ENCODE peak calls at places on chromosomes 2 and 18, in six cellular contexts. One of them, this sample, is unnamed.

GRCh38 chr2:216308532-216308931 is 63.8 kb downstream of the MARCHF4 start:
- DNase-seq in neuronal stem cell: no peak
- DNase-seq in IMR-90: peak; percentile 71
- DNase-seq in H9: no peak
- DNase-seq in mesenchymal stem cell: peak; percentile 90
- DNase-seq in H1: no peak
- DNase-seq in this sample: no peak

GRCh38 chr2:224816816-224817215 is 100.7 kb upstream of the CCDC195 start:
- DNase-seq in neuronal stem cell: no peak
- DNase-seq in IMR-90: peak; percentile 89
- DNase-seq in H9: no peak
- DNase-seq in mesenchymal stem cell: peak; percentile 76
- DNase-seq in H1: no peak
- DNase-seq in this sample: no peak

GRCh38 chr2:23427976-23428375 is 43.0 kb downstream of the KLHL29 start:
- DNase-seq in neuronal stem cell: no peak
- DNase-seq in IMR-90: no peak
- DNase-seq in H9: peak; percentile 7
- DNase-seq in mesenchymal stem cell: no peak
- DNase-seq in H1: no peak
- DNase-seq in this sample: no peak

GRCh38 chr2:84846041-84846663 is 34.7 kb downstream of the TRABD2A start:
- DNase-seq in neuronal stem cell: no peak
- DNase-seq in IMR-90: peak; percentile 60
- DNase-seq in H9: no peak
- DNase-seq in mesenchymal stem cell: no peak
- DNase-seq in H1: no peak
- DNase-seq in this sample: no peak

GRCh38 chr2:215439980-215440512 is 4.2 kb upstream of the FN1 start:
- DNase-seq in neuronal stem cell: no peak
- DNase-seq in IMR-90: no peak
- DNase-seq in H9: no peak
- DNase-seq in mesenchymal stem cell: no peak
- DNase-seq in H1: no peak
- DNase-seq in this sample: no peak

GRCh38 chr2:205730701-205731271 is 48.5 kb downstream of the NRP2 start:
- DNase-seq in neuronal stem cell: no peak
- DNase-seq in IMR-90: peak; percentile 78
- DNase-seq in H9: no peak
- DNase-seq in mesenchymal stem cell: peak; percentile 79
- DNase-seq in H1: no peak
- DNase-seq in this sample: no peak

GRCh38 chr2:121804340-121804739 is 48.9 kb downstream of the TSN start:
- DNase-seq in neuronal stem cell: no peak
- DNase-seq in IMR-90: peak; percentile 32
- DNase-seq in H9: peak; percentile 65
- DNase-seq in mesenchymal stem cell: no peak
- DNase-seq in H1: no peak
- DNase-seq in this sample: peak; percentile 51

GRCh38 chr2:152647417-152648010 is 69.7 kb downstream of the PRPF40A start:
- DNase-seq in neuronal stem cell: no peak
- DNase-seq in IMR-90: peak; percentile 49
- DNase-seq in H9: no peak
- DNase-seq in mesenchymal stem cell: no peak
- DNase-seq in H1: no peak
- DNase-seq in this sample: no peak

GRCh38 chr2:1618191-1618961 is 125.9 kb downstream of the PXDN start:
- DNase-seq in neuronal stem cell: no peak
- DNase-seq in IMR-90: no peak
- DNase-seq in H9: no peak
- DNase-seq in mesenchymal stem cell: no peak
- DNase-seq in H1: no peak
- DNase-seq in this sample: no peak

GRCh38 chr2:2842466-2842865 is 511.4 kb upstream of the MYT1L start:
- DNase-seq in neuronal stem cell: no peak
- DNase-seq in IMR-90: no peak
- DNase-seq in H9: no peak
- DNase-seq in mesenchymal stem cell: no peak
- DNase-seq in H1: no peak
- DNase-seq in this sample: no peak

GRCh38 chr2:241179894-241180293 is 8.6 kb upstream of the ANO7 start:
- DNase-seq in neuronal stem cell: no peak
- DNase-seq in IMR-90: peak; percentile 36
- DNase-seq in H9: no peak
- DNase-seq in mesenchymal stem cell: no peak
- DNase-seq in H1: no peak
- DNase-seq in this sample: no peak

GRCh38 chr2:48984922-48985321 is 169.4 kb downstream of the FSHR start:
- DNase-seq in neuronal stem cell: no peak
- DNase-seq in IMR-90: no peak
- DNase-seq in H9: no peak
- DNase-seq in mesenchymal stem cell: no peak
- DNase-seq in H1: no peak
- DNase-seq in this sample: no peak

GRCh38 chr2:205700331-205701132 is 18.2 kb downstream of the NRP2 start:
- DNase-seq in neuronal stem cell: no peak
- DNase-seq in IMR-90: peak; percentile 90
- DNase-seq in H9: peak; percentile 67
- DNase-seq in mesenchymal stem cell: peak; percentile 96
- DNase-seq in H1: no peak
- DNase-seq in this sample: peak; percentile 88

GRCh38 chr2:55490554-55490953 is 29.0 kb upstream of the CFAP36 start:
- DNase-seq in neuronal stem cell: no peak
- DNase-seq in IMR-90: peak; percentile 82
- DNase-seq in H9: peak; percentile 61
- DNase-seq in mesenchymal stem cell: peak; percentile 63
- DNase-seq in H1: no peak
- DNase-seq in this sample: peak; percentile 80

GRCh38 chr18:62876106-62876505 is 160.8 kb downstream of the PHLPP1 start:
- DNase-seq in neuronal stem cell: no peak
- DNase-seq in IMR-90: no peak
- DNase-seq in H9: no peak
- DNase-seq in mesenchymal stem cell: no peak
- DNase-seq in H1: no peak
- DNase-seq in this sample: no peak

GRCh38 chr2:136118819-136119716 is 1.1 kb upstream of the CXCR4 start:
- DNase-seq in neuronal stem cell: peak; percentile 23
- DNase-seq in IMR-90: no peak
- DNase-seq in H9: peak; percentile 60
- DNase-seq in mesenchymal stem cell: peak; percentile 2
- DNase-seq in H1: no peak
- DNase-seq in this sample: peak; percentile 60

GRCh38 chr2:204794624-204795023 is 249.3 kb downstream of the PARD3B start:
- DNase-seq in neuronal stem cell: no peak
- DNase-seq in IMR-90: peak; percentile 29
- DNase-seq in H9: no peak
- DNase-seq in mesenchymal stem cell: peak; percentile 27
- DNase-seq in H1: no peak
- DNase-seq in this sample: no peak

GRCh38 chr2:234300393-234300792 is 196.5 kb downstream of the ARL4C start:
- DNase-seq in neuronal stem cell: no peak
- DNase-seq in IMR-90: no peak
- DNase-seq in H9: no peak
- DNase-seq in mesenchymal stem cell: no peak
- DNase-seq in H1: no peak
- DNase-seq in this sample: no peak

GRCh38 chr2:17309741-17310339 is 208.4 kb downstream of the RAD51AP2 start:
- DNase-seq in neuronal stem cell: peak; percentile 67
- DNase-seq in IMR-90: peak; percentile 49
- DNase-seq in H9: peak; percentile 77
- DNase-seq in mesenchymal stem cell: peak; percentile 65
- DNase-seq in H1: peak; percentile 25
- DNase-seq in this sample: peak; percentile 91

GRCh38 chr2:21854938-21855337 is 731.2 kb downstream of the TDRD15 start:
- DNase-seq in neuronal stem cell: no peak
- DNase-seq in IMR-90: no peak
- DNase-seq in H9: no peak
- DNase-seq in mesenchymal stem cell: no peak
- DNase-seq in H1: no peak
- DNase-seq in this sample: no peak

GRCh38 chr2:20231632-20232031 is 6.7 kb upstream of the SDC1 start:
- DNase-seq in neuronal stem cell: no peak
- DNase-seq in IMR-90: peak; percentile 76
- DNase-seq in H9: peak; percentile 84
- DNase-seq in mesenchymal stem cell: no peak
- DNase-seq in H1: peak; percentile 68
- DNase-seq in this sample: peak; percentile 89

GRCh38 chr2:156908825-156909224 is 348.7 kb upstream of the GALNT5 start:
- DNase-seq in neuronal stem cell: no peak
- DNase-seq in IMR-90: peak; percentile 87
- DNase-seq in H9: no peak
- DNase-seq in mesenchymal stem cell: peak; percentile 44
- DNase-seq in H1: no peak
- DNase-seq in this sample: no peak

GRCh38 chr2:67965246-67965645 is 97.6 kb downstream of the C1D start:
- DNase-seq in neuronal stem cell: no peak
- DNase-seq in IMR-90: no peak
- DNase-seq in H9: no peak
- DNase-seq in mesenchymal stem cell: peak; percentile 13
- DNase-seq in H1: no peak
- DNase-seq in this sample: no peak

GRCh38 chr2:120395686-120396518 is 50.0 kb downstream of the INHBB start:
- DNase-seq in neuronal stem cell: no peak
- DNase-seq in IMR-90: no peak
- DNase-seq in H9: peak; percentile 37
- DNase-seq in mesenchymal stem cell: no peak
- DNase-seq in H1: no peak
- DNase-seq in this sample: peak; percentile 19

GRCh38 chr2:74368499-74368898 is 11.6 kb downstream of the DCTN1 start:
- DNase-seq in neuronal stem cell: no peak
- DNase-seq in IMR-90: no peak
- DNase-seq in H9: no peak
- DNase-seq in mesenchymal stem cell: no peak
- DNase-seq in H1: no peak
- DNase-seq in this sample: no peak

GRCh38 chr18:37902344-37902743 is 336.7 kb upstream of the CELF4 start:
- DNase-seq in neuronal stem cell: no peak
- DNase-seq in IMR-90: no peak
- DNase-seq in H9: no peak
- DNase-seq in mesenchymal stem cell: no peak
- DNase-seq in H1: no peak
- DNase-seq in this sample: no peak

GRCh38 chr2:172734711-172735645 is 667 bp upstream of the RAPGEF4 start:
- DNase-seq in neuronal stem cell: no peak
- DNase-seq in IMR-90: no peak
- DNase-seq in H9: no peak
- DNase-seq in mesenchymal stem cell: no peak
- DNase-seq in H1: no peak
- DNase-seq in this sample: peak; percentile 15

GRCh38 chr2:144376475-144376874 is 143.4 kb downstream of the ZEB2 start:
- DNase-seq in neuronal stem cell: no peak
- DNase-seq in IMR-90: no peak
- DNase-seq in H9: no peak
- DNase-seq in mesenchymal stem cell: no peak
- DNase-seq in H1: no peak
- DNase-seq in this sample: no peak
- H2BK120ac ChIP-seq in neuronal stem cell: no peak overlapping the region
- H2BK120ac ChIP-seq in IMR-90: peak overlapping the region; percentile 73
- H2BK120ac ChIP-seq in H9: no peak overlapping the region
- H2BK120ac ChIP-seq in mesenchymal stem cell: no peak overlapping the region
- H2BK120ac ChIP-seq in H1: no peak overlapping the region
- H2BK120ac ChIP-seq in this sample: no peak overlapping the region

DNA sequence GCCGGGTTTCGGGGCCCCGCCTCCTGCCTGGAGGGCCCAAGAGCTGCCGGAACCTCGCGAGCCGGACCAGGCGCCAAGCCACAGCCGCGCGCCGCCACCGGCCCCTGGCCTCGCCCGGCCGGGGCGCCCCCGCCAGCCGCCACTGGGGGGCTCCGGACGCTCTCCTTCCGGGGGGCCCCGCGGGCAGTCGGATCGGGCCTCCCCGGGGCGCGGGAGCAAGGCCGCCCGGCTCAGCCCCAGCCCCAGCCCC is 17.4 kb upstream of the HAAO start:
- DNase-seq in neuronal stem cell: no peak
- DNase-seq in IMR-90: peak; percentile 77
- DNase-seq in H9: peak; percentile 81
- DNase-seq in mesenchymal stem cell: peak; percentile 85
- DNase-seq in H1: peak; percentile 21
- DNase-seq in this sample: peak; percentile 79
- H3K4ac ChIP-seq in neuronal stem cell: no peak overlapping the region
- H3K4ac ChIP-seq in IMR-90: peak overlapping the region; percentile 49
- H3K4ac ChIP-seq in H9: no peak overlapping the region
- H3K4ac ChIP-seq in mesenchymal stem cell: peak overlapping the region; percentile 44
- H3K4ac ChIP-seq in H1: no peak overlapping the region
- H3K4ac ChIP-seq in this sample: peak overlapping the region; percentile 71

DNA sequence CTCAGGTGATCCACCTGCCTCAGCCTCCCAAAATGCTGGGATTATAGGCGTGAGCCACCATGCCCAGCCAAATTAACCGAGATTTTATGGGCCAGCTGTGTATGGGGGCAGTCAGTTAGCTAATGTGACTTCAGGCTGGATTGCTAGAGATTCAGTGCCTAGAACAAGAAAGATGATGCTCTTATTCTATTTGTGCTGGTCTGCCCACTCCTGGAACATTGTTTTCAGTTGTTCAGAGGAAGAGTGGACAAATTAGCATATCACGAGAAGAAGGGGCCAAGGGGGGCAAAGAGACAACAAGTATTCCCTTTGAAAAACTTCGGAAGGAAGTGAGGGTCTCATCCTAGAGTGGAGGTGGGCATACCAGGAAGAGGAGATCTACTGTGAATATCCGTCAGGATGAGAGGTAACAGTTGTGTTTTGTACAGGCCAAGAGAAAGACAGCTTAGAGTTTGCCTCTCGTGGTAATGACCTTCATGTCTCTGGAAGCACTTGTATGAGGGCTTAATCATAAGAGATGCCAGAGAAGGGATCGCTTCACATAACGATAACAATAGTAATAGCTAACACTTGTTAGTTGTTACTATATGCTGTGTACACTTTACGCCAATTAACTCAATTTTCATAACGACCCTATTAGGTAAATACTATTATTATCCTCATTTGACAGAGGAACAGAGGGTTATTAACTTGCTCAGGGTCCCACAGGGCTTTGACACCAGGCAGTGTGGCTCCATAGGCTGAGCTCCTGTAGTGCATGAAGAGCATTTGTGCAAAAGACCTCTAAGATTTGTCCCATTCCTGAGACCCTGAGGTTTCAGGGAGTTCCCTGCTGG is 138.3 kb downstream of the DDX1 start:
- DNase-seq in neuronal stem cell: no peak
- DNase-seq in IMR-90: no peak
- DNase-seq in H9: no peak
- DNase-seq in mesenchymal stem cell: no peak
- DNase-seq in H1: no peak
- DNase-seq in this sample: no peak
- H3K27ac ChIP-seq in neuronal stem cell: no peak overlapping the region
- H3K27ac ChIP-seq in IMR-90: no peak overlapping the region
- H3K27ac ChIP-seq in H9: no peak overlapping the region
- H3K27ac ChIP-seq in mesenchymal stem cell: peak overlapping the region; percentile 83
- H3K27ac ChIP-seq in H1: no peak overlapping the region
- H3K27ac ChIP-seq in this sample: no peak overlapping the region

DNA sequence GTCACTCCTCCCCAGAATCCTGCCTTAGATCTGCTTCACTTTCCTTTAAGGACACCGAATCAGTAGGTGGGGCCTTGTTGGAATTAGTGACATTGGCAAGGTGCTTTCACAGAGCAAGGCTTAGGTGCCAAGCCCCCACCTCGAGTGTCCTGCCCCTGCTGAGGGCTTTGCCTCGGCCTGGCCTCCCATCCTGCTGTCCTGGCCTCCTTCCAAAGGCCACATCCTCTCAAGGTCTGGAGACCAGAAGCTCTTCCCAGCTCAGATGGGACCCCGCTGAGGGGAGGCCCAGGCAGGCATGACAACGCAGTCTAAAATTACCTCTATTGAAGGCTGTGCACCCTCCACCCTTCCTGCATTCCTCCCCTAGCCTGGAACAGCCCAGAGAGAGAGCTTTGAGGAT is 154.2 kb downstream of the DDX1 start:
- DNase-seq in neuronal stem cell: no peak
- DNase-seq in IMR-90: no peak
- DNase-seq in H9: no peak
- DNase-seq in mesenchymal stem cell: no peak
- DNase-seq in H1: no peak
- DNase-seq in this sample: no peak
- H2BK120ac ChIP-seq in neuronal stem cell: no peak overlapping the region
- H2BK120ac ChIP-seq in IMR-90: no peak overlapping the region
- H2BK120ac ChIP-seq in H9: no peak overlapping the region
- H2BK120ac ChIP-seq in mesenchymal stem cell: no peak overlapping the region
- H2BK120ac ChIP-seq in H1: no peak overlapping the region
- H2BK120ac ChIP-seq in this sample: no peak overlapping the region

This sample was measured in mesendoderm.